ENCODE peak calls at places on chromosomes 3 and 15, in four cellular contexts. G is iPS DF 19.7, D is SJSA1, Z is NCI-H1092 treated with DMSO at 0.1 percent for 48 hours. R is an unnamed sample.

GRCh38 chr15:47834093-47834492 is 116.8 kb downstream of the SEMA6D start:
- DNase-seq in G (no peak), D (no peak), Z (no peak), R (no peak)

GRCh38 chr15:55627730-55628368 is 39.7 kb upstream of the PYGO1 start:
- DNase-seq in G (no peak), D (peak), Z (no peak), R (peak)

GRCh38 chr15:97929456-97930229 is 30.9 kb upstream of the ARRDC4 start:
- DNase-seq in G (no peak), D (no peak), Z (no peak), R (no peak)

GRCh38 chr15:98085003-98085639 is 124.6 kb downstream of the ARRDC4 start:
- DNase-seq in G (no peak), D (peak), Z (peak), R (peak)

GRCh38 chr15:87846746-87847145 is 409.8 kb downstream of the NTRK3 start:
- DNase-seq in G (no peak), D (no peak), Z (no peak), R (no peak)

GRCh38 chr3:99172736-99173657 is 271.5 kb upstream of the DCBLD2 start:
- DNase-seq in G (peak), D (peak), Z (peak), R (peak)

GRCh38 chr15:70198441-70199123 is 100.9 kb upstream of the TLE3 start:
- DNase-seq in G (no peak), D (no peak), Z (no peak), R (no peak)

GRCh38 chr3:112605285-112605684 is 35.7 kb downstream of the CCDC80 start:
- DNase-seq in G (no peak), D (no peak), Z (no peak), R (peak)

GRCh38 chr3:16455001-16455400 is 58.5 kb downstream of the RFTN1 start:
- DNase-seq in G (no peak), D (no peak), Z (peak), R (no peak)

GRCh38 chr3:14428087-14429067 is 26.0 kb downstream of the SLC6A6 start:
- DNase-seq in G (no peak), D (no peak), Z (peak), R (no peak)

GRCh38 chr3:186108106-186108940 is 566 bp downstream of the ETV5 start:
- DNase-seq in G (no peak), D (peak), Z (peak), R (peak)

GRCh38 chr3:159059395-159059794 is 257.5 kb downstream of the MFSD1 start:
- DNase-seq in G (no peak), D (no peak), Z (no peak), R (no peak)